ENCODE peak calls at places on chromosomes 4 and X, in eight cellular contexts. One of them, this sample, is unnamed.

GRCh38 chr4:169345207-169345788 is 74.5 kb upstream of the SH3RF1 start:
- DNase-seq in posterior cingulate gyrus: peak; percentile 23
- DNase-seq in stimulated activated CD4-positive, alpha-beta T cell treated with anti-CD3 and anti-CD28 coated beads, Interleukin-1b, Interleukin-23, amount 100 ng/mL, for 1 hour: no peak
- DNase-seq in mucosa of descending colon: no peak
- DNase-seq in hippocampal formation: peak; percentile 26
- DNase-seq in Panc1: peak; percentile 68
- DNase-seq in stromal cell of bone marrow: peak; percentile 64
- DNase-seq in glutamatergic neuron: no peak
- DNase-seq in this sample: peak; percentile 97

GRCh38 chr4:53489279-53489889 is 101.9 kb downstream of the LNX1 start:
- DNase-seq in posterior cingulate gyrus: no peak
- DNase-seq in stimulated activated CD4-positive, alpha-beta T cell treated with anti-CD3 and anti-CD28 coated beads, Interleukin-1b, Interleukin-23, amount 100 ng/mL, for 1 hour: no peak
- DNase-seq in mucosa of descending colon: no peak
- DNase-seq in hippocampal formation: no peak
- DNase-seq in Panc1: no peak
- DNase-seq in stromal cell of bone marrow: no peak
- DNase-seq in glutamatergic neuron: no peak
- DNase-seq in this sample: peak; percentile 56

GRCh38 chr4:627347-627746 is 2.0 kb downstream of the PDE6B start:
- DNase-seq in posterior cingulate gyrus: no peak
- DNase-seq in stimulated activated CD4-positive, alpha-beta T cell treated with anti-CD3 and anti-CD28 coated beads, Interleukin-1b, Interleukin-23, amount 100 ng/mL, for 1 hour: no peak
- DNase-seq in mucosa of descending colon: no peak
- DNase-seq in hippocampal formation: no peak
- DNase-seq in Panc1: no peak
- DNase-seq in stromal cell of bone marrow: no peak
- DNase-seq in glutamatergic neuron: no peak
- DNase-seq in this sample: no peak

GRCh38 chr4:177235026-177235425 is 74.6 kb upstream of the NEIL3 start:
- DNase-seq in posterior cingulate gyrus: no peak
- DNase-seq in stimulated activated CD4-positive, alpha-beta T cell treated with anti-CD3 and anti-CD28 coated beads, Interleukin-1b, Interleukin-23, amount 100 ng/mL, for 1 hour: no peak
- DNase-seq in mucosa of descending colon: no peak
- DNase-seq in hippocampal formation: no peak
- DNase-seq in Panc1: no peak
- DNase-seq in stromal cell of bone marrow: no peak
- DNase-seq in glutamatergic neuron: no peak
- DNase-seq in this sample: peak; percentile 15

GRCh38 chr4:83753260-83753659 is 217.4 kb downstream of the GPAT3 start:
- DNase-seq in posterior cingulate gyrus: no peak
- DNase-seq in stimulated activated CD4-positive, alpha-beta T cell treated with anti-CD3 and anti-CD28 coated beads, Interleukin-1b, Interleukin-23, amount 100 ng/mL, for 1 hour: no peak
- DNase-seq in mucosa of descending colon: no peak
- DNase-seq in hippocampal formation: no peak
- DNase-seq in Panc1: no peak
- DNase-seq in stromal cell of bone marrow: no peak
- DNase-seq in glutamatergic neuron: no peak
- DNase-seq in this sample: no peak

GRCh38 chrX:94400488-94400887 is 726.5 kb downstream of the FAM133A start:
- DNase-seq in posterior cingulate gyrus: no peak
- DNase-seq in stimulated activated CD4-positive, alpha-beta T cell treated with anti-CD3 and anti-CD28 coated beads, Interleukin-1b, Interleukin-23, amount 100 ng/mL, for 1 hour: no peak
- DNase-seq in mucosa of descending colon: no peak
- DNase-seq in hippocampal formation: no peak
- DNase-seq in Panc1: no peak
- DNase-seq in stromal cell of bone marrow: no peak
- DNase-seq in glutamatergic neuron: no peak
- DNase-seq in this sample: peak; percentile 32

GRCh38 chrX:53284684-53285447 is 3.5 kb upstream of the IQSEC2 start:
- DNase-seq in posterior cingulate gyrus: peak; percentile 47
- DNase-seq in stimulated activated CD4-positive, alpha-beta T cell treated with anti-CD3 and anti-CD28 coated beads, Interleukin-1b, Interleukin-23, amount 100 ng/mL, for 1 hour: no peak
- DNase-seq in mucosa of descending colon: peak; percentile 67
- DNase-seq in hippocampal formation: no peak
- DNase-seq in Panc1: no peak
- DNase-seq in stromal cell of bone marrow: no peak
- DNase-seq in glutamatergic neuron: peak; percentile 69
- DNase-seq in this sample: peak; percentile 33

GRCh38 chrX:11040405-11040804 is 70.7 kb upstream of the HCCS start:
- DNase-seq in posterior cingulate gyrus: no peak
- DNase-seq in stimulated activated CD4-positive, alpha-beta T cell treated with anti-CD3 and anti-CD28 coated beads, Interleukin-1b, Interleukin-23, amount 100 ng/mL, for 1 hour: no peak
- DNase-seq in mucosa of descending colon: no peak
- DNase-seq in hippocampal formation: no peak
- DNase-seq in Panc1: no peak
- DNase-seq in stromal cell of bone marrow: no peak
- DNase-seq in glutamatergic neuron: no peak
- DNase-seq in this sample: no peak

GRCh38 chr4:154132406-154132805 is 343.5 kb upstream of the SFRP2 start:
- DNase-seq in posterior cingulate gyrus: no peak
- DNase-seq in stimulated activated CD4-positive, alpha-beta T cell treated with anti-CD3 and anti-CD28 coated beads, Interleukin-1b, Interleukin-23, amount 100 ng/mL, for 1 hour: no peak
- DNase-seq in mucosa of descending colon: no peak
- DNase-seq in hippocampal formation: no peak
- DNase-seq in Panc1: no peak
- DNase-seq in stromal cell of bone marrow: no peak
- DNase-seq in glutamatergic neuron: no peak
- DNase-seq in this sample: peak; percentile 79